ENCODE peak calls at places on chromosomes 4 and X, in nine cellular contexts. A is stimulated activated CD4-positive, alpha-beta T cell treated with anti-CD3 and anti-CD28 coated beads, Interleukin-4, amount 100 ng/mL, for 4 hours; Q is T-helper 9 cell; P is ACHN; R is testis; K is iPS-NIHi11; B is activated CD8-positive, alpha-beta memory T cell treated with anti-CD3 and anti-CD28 coated beads, Interleukin-2, amount 10 ng/mL, durations not matched to agents 7 days and 5 days; I is K562; L is stimulated activated naive B cell treated with anti-CD40 and anti-IgM and Interleukin-4, amounts not matched to agents 10 μg/mL and 1 μg/mL and 100 μg/mL, for 72 hours. M is an unnamed sample.

GRCh38 chr4:4259484-4260100 is 11.6 kb upstream of the TMEM128 start:
- DNase-seq in A (no peak), Q (no peak), P (no peak), R (no peak), K (peak), B (no peak), I (no peak), L (no peak), M (no peak)

GRCh38 chr4:179893967-179894590 is 2349.1 kb upstream of the TENM3 start:
- DNase-seq in A (no peak), Q (no peak), P (no peak), R (no peak), K (no peak), B (no peak), I (no peak), L (no peak), M (no peak)

GRCh38 chrX:151825927-151826471 is 86.7 kb upstream of the MAGEA4 start:
- DNase-seq in A (no peak), Q (no peak), P (no peak), R (no peak), K (no peak), B (no peak), I (peak), L (no peak), M (no peak)

GRCh38 chr4:171644430-171645057 is 168.7 kb upstream of the GALNTL6 start:
- DNase-seq in A (no peak), Q (no peak), P (no peak), R (peak), K (peak), B (no peak), I (no peak), L (peak), M (peak)

GRCh38 chrX:12332786-12333347 is 194.6 kb downstream of the FRMPD4 start:
- DNase-seq in A (no peak), Q (no peak), P (no peak), R (no peak), K (no peak), B (no peak), I (no peak), L (no peak), M (no peak)

GRCh38 chr4:632926-633325 is 7.6 kb downstream of the PDE6B start:
- DNase-seq in A (no peak), Q (no peak), P (no peak), R (no peak), K (no peak), B (no peak), I (no peak), L (no peak), M (no peak)

GRCh38 chrX:103913356-103914020 is 48.9 kb upstream of the TMSB15B start:
- DNase-seq in A (no peak), Q (no peak), P (peak), R (no peak), K (no peak), B (no peak), I (no peak), L (no peak), M (no peak)

GRCh38 chr4:29320947-29321583 is 1399.1 kb upstream of the PCDH7 start:
- DNase-seq in A (no peak), Q (no peak), P (no peak), R (no peak), K (no peak), B (no peak), I (no peak), L (no peak), M (no peak)

GRCh38 chrX:77298296-77298695 is 148.9 kb upstream of the FGF16 start:
- DNase-seq in A (no peak), Q (no peak), P (no peak), R (no peak), K (no peak), B (no peak), I (no peak), L (no peak), M (no peak)

GRCh38 chrX:64975491-64975890 is 759 bp downstream of the ZC4H2 start:
- DNase-seq in A (peak), Q (no peak), P (peak), R (peak), K (peak), B (peak), I (no peak), L (peak), M (peak)

GRCh38 chr4:67871867-67872266 is 11.9 kb downstream of the TMPRSS11D start:
- DNase-seq in A (no peak), Q (no peak), P (peak), R (no peak), K (peak), B (no peak), I (peak), L (no peak), M (peak)

GRCh38 chr4:16000708-16001483 is 37.9 kb upstream of the FGFBP2 start:
- DNase-seq in A (no peak), Q (no peak), P (no peak), R (no peak), K (no peak), B (no peak), I (no peak), L (no peak), M (no peak)

GRCh38 chr4:133403913-133404312 is 254.8 kb downstream of the PCDH10 start:
- DNase-seq in A (no peak), Q (no peak), P (no peak), R (no peak), K (no peak), B (no peak), I (peak), L (no peak), M (no peak)

GRCh38 chr4:85825937-85826678 is 351.2 kb downstream of the ARHGAP24 start:
- DNase-seq in A (no peak), Q (no peak), P (peak), R (no peak), K (peak), B (no peak), I (no peak), L (no peak), M (no peak)

GRCh38 chr4:185256444-185256843 is 47.0 kb downstream of the SNX25 start:
- DNase-seq in A (no peak), Q (peak), P (peak), R (no peak), K (no peak), B (no peak), I (peak), L (no peak), M (no peak)

GRCh38 chr4:188107931-188108843 is 1.2 kb downstream of the TRIML2 start:
- DNase-seq in A (no peak), Q (no peak), P (no peak), R (no peak), K (peak), B (no peak), I (no peak), L (no peak), M (no peak)

GRCh38 chr4:151169223-151169622 is 69.8 kb downstream of the RPS3A start:
- DNase-seq in A (no peak), Q (no peak), P (no peak), R (peak), K (peak), B (no peak), I (no peak), L (no peak), M (no peak)

GRCh38 chr4:10115657-10116624 is 658 bp downstream of the WDR1 start:
- DNase-seq in A (peak), Q (peak), P (peak), R (peak), K (peak), B (peak), I (peak), L (peak), M (peak)

GRCh38 chr4:145507636-145508035 is 26.0 kb downstream of the SMAD1 start:
- DNase-seq in A (no peak), Q (no peak), P (no peak), R (no peak), K (no peak), B (no peak), I (no peak), L (no peak), M (no peak)

GRCh38 chrX:100731441-100732281 is at the start of gene SYTL4:
- DNase-seq in A (no peak), Q (no peak), P (peak), R (peak), K (peak), B (no peak), I (peak), L (no peak), M (peak)

GRCh38 chr4:3286335-3287175 is 6.3 kb upstream of the RGS12 start:
- DNase-seq in A (no peak), Q (no peak), P (no peak), R (peak), K (no peak), B (peak), I (no peak), L (peak), M (peak)

GRCh38 chr4:67291639-67292038 is 253.7 kb downstream of the CENPC start:
- DNase-seq in A (no peak), Q (no peak), P (no peak), R (no peak), K (no peak), B (no peak), I (no peak), L (no peak), M (no peak)

GRCh38 chr4:73450398-73451004 is 14.5 kb downstream of the AFP start:
- DNase-seq in A (no peak), Q (no peak), P (no peak), R (no peak), K (peak), B (no peak), I (peak), L (no peak), M (no peak)

GRCh38 chr4:8558080-8558960 is 21.9 kb upstream of the GPR78 start:
- DNase-seq in A (no peak), Q (no peak), P (no peak), R (no peak), K (no peak), B (no peak), I (no peak), L (no peak), M (no peak)

GRCh38 chr4:185773419-185773818 is 38.6 kb downstream of the SORBS2 start:
- DNase-seq in A (no peak), Q (no peak), P (no peak), R (no peak), K (no peak), B (no peak), I (no peak), L (no peak), M (no peak)

GRCh38 chrX:23864719-23865349 is 42.9 kb downstream of the APOO start:
- DNase-seq in A (no peak), Q (no peak), P (no peak), R (no peak), K (no peak), B (no peak), I (no peak), L (no peak), M (no peak)

GRCh38 chr4:163548481-163549243 is 54.2 kb downstream of the TMA16 start:
- DNase-seq in A (no peak), Q (no peak), P (peak), R (peak), K (peak), B (no peak), I (peak), L (no peak), M (peak)

GRCh38 chr4:125483278-125483677 is 168.5 kb downstream of the FAT4 start:
- DNase-seq in A (no peak), Q (no peak), P (no peak), R (no peak), K (no peak), B (no peak), I (no peak), L (no peak), M (no peak)

M was measured in GM10248.